ENCODE peak calls at places on chromosome 22, in five cellular contexts. V is GM12891, E is HepG2, Z is K562, B is GM12878. G is an unnamed sample.

GRCh38 chr22:22026157-22026831 is 43.7 kb upstream of the TOP3B start:
- DNase-seq in V (no peak), E (no peak), Z (no peak), B (peak), G (peak)

GRCh38 chr22:26890870-26891269 is 233.5 kb downstream of the MIAT start:
- DNase-seq in V (no peak), E (no peak), Z (no peak), B (no peak), G (no peak)

GRCh38 chr22:24952837-24953293 is 349 bp downstream of the KIAA1671 start:
- DNase-seq in V (peak), E (peak), Z (no peak), B (no peak), G (no peak)

GRCh38 chr22:23113067-23113846 is 28.5 kb downstream of the RSPH14 start:
- DNase-seq in V (no peak), E (no peak), Z (no peak), B (no peak), G (no peak)

GRCh38 chr22:39360674-39361413 is 11.1 kb downstream of the SYNGR1 start:
- DNase-seq in V (no peak), E (no peak), Z (no peak), B (no peak), G (no peak)

GRCh38 chr22:33789690-33790253 is 130.5 kb downstream of the LARGE1 start:
- DNase-seq in V (no peak), E (no peak), Z (no peak), B (peak), G (no peak)

GRCh38 chr22:42371112-42371900 is 60.9 kb downstream of the NFAM1 start:
- DNase-seq in V (no peak), E (no peak), Z (no peak), B (no peak), G (no peak)

GRCh38 chr22:26565889-26566288 is 24.0 kb downstream of the TPST2 start:
- DNase-seq in V (no peak), E (no peak), Z (no peak), B (no peak), G (no peak)

GRCh38 chr22:24887260-24887659 is 59.2 kb downstream of the LHFPL7 start:
- DNase-seq in V (no peak), E (no peak), Z (no peak), B (no peak), G (no peak)

GRCh38 chr22:25368271-25368670 is 148.8 kb downstream of the CRYBB2 start:
- DNase-seq in V (no peak), E (no peak), Z (no peak), B (no peak), G (no peak)

GRCh38 chr22:31812977-31813605 is 59.3 kb downstream of the DEPDC5 start:
- DNase-seq in V (no peak), E (peak), Z (no peak), B (no peak), G (no peak)

GRCh38 chr22:23233084-23233501 is 52.8 kb downstream of the BCR start:
- DNase-seq in V (no peak), E (no peak), Z (no peak), B (no peak), G (no peak)

GRCh38 chr22:39936523-39937145 is 23.6 kb upstream of the TMA7B start:
- DNase-seq in V (no peak), E (no peak), Z (no peak), B (no peak), G (no peak)

GRCh38 chr22:16824718-16825687 is at the start of gene XKR3:
- DNase-seq in V (no peak), E (no peak), Z (peak), B (peak), G (no peak)

GRCh38 chr22:22752556-22753477 is 108.4 kb downstream of the GGTLC2 start:
- DNase-seq in V (no peak), E (no peak), Z (no peak), B (no peak), G (no peak)

GRCh38 chr22:35733036-35733435 is 15.4 kb downstream of the APOL5 start:
- DNase-seq in V (no peak), E (no peak), Z (no peak), B (no peak), G (no peak)

GRCh38 chr22:23181763-23182288 is 1.5 kb downstream of the BCR start:
- DNase-seq in V (no peak), E (no peak), Z (peak), B (no peak), G (no peak)

GRCh38 chr22:33601062-33601461 is 319.2 kb downstream of the LARGE1 start:
- DNase-seq in V (no peak), E (no peak), Z (no peak), B (no peak), G (no peak)

GRCh38 chr22:24088796-24089195 is 77.7 kb downstream of the CABIN1 start:
- DNase-seq in V (no peak), E (no peak), Z (no peak), B (no peak), G (no peak)

GRCh38 chr22:17888855-17889254 is 114.6 kb upstream of the BID start:
- DNase-seq in V (no peak), E (no peak), Z (peak), B (no peak), G (no peak)

GRCh38 chr22:28759861-28760560 is 12.5 kb upstream of the CCDC117 start:
- DNase-seq in V (no peak), E (peak), Z (no peak), B (peak), G (no peak)

GRCh38 chr22:39242809-39243442 is 1.9 kb downstream of the PDGFB start:
- DNase-seq in V (no peak), E (peak), Z (no peak), B (no peak), G (no peak)

GRCh38 chr22:44535362-44536095 is 37.5 kb upstream of the RTL6 start:
- DNase-seq in V (no peak), E (no peak), Z (no peak), B (no peak), G (no peak)
- TF ChIP-seq POLR2A in V (no peak), E (no peak), Z (no peak), B (no peak), G (no peak)

DNA sequence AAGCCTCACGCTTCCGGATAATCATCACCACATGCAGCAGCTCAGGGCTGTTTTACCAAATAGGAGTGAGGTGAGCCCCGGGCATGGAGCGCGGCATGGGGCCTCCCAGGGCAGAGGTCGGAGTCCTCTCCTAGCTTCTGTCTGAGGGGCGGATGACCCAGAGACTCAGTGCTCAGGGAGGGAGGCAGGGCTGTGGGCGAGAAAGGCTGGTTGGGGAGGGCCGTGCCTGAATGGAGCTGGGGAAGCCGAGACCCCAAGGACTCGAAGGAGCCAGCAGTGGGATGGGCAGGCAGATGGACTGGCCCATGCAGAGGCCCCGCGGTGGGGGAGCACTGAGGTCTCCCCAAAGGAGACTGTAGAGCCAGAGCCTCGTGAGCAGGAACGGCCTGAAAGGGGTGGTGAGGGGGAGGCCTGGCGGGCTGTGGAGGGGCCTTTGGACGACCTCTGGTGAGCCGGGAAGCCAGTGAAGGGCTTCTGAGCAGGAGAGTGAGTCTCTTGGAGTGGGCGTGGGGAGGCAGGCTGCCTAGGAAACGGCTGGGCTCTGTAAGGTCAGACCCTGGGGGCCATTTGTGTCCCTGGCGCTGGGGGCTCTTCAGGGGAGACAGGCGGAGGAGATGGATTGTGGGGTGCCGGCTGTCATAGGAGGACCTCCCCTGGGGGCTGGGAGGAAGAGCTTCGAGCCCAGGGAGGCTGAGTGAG is 24.6 kb upstream of the PANX2 start:
- DNase-seq in V (no peak), E (no peak), Z (no peak), B (no peak), G (no peak)
- TF ChIP-seq TAF1 in V (no peak), E (no peak), Z (no peak), B (no peak), G (no peak)

DNA sequence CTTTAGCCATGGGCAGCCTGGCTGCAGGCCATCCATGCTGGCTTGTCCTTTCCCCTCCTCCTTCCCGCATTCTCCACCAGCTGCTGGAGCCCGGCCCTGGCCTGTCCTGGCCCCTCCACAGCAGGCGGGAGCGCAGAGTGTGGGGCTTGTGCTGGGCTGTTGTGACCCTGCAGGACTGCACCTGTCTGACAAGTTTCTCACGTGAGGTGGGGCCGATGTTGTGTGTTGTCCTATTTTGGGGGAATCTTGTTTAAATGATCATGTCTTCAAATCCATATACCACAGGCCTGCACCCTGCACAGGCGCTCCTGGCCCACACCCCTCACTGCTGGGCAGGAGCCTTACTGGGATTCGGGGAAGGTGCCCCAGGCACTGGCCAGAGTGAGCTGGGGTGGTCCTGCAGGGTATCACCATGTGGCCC is 30.4 kb downstream of the TBC1D22A start:
- DNase-seq in V (no peak), E (no peak), Z (no peak), B (no peak), G (no peak)
- TF ChIP-seq POLR2A in V (no peak), E (no peak), Z (no peak), B (no peak), G (no peak)

GRCh38 chr22:38205261-38206128 is 3.7 kb downstream of the MAFF start:
- DNase-seq in V (no peak), E (no peak), Z (no peak), B (no peak), G (no peak)
- TF ChIP-seq TAF1 in V (no peak), E (no peak), Z (no peak), B (no peak), G (no peak)

GRCh38 chr22:30195245-30196140 is 51.1 kb downstream of the LIF start:
- DNase-seq in V (no peak), E (peak), Z (peak), B (no peak), G (no peak)

GRCh38 chr22:30197389-30197788 is 49.2 kb downstream of the LIF start:
- DNase-seq in V (no peak), E (no peak), Z (no peak), B (no peak), G (no peak)

GRCh38 chr22:30196867-30197336 is 49.7 kb downstream of the LIF start:
- DNase-seq in V (no peak), E (no peak), Z (no peak), B (no peak), G (no peak)

GRCh38 chr22:30198152-30198845 is 48.3 kb downstream of the LIF start:
- DNase-seq in V (no peak), E (no peak), Z (no peak), B (no peak), G (no peak)

GRCh38 chr22:30196141-30196866 is 50.3 kb downstream of the LIF start:
- DNase-seq in V (no peak), E (peak), Z (peak), B (peak), G (no peak)
- TF ChIP-seq POLR2A in V (no peak), E (no peak), Z (no peak), B (no peak), G (no peak)

DNA sequence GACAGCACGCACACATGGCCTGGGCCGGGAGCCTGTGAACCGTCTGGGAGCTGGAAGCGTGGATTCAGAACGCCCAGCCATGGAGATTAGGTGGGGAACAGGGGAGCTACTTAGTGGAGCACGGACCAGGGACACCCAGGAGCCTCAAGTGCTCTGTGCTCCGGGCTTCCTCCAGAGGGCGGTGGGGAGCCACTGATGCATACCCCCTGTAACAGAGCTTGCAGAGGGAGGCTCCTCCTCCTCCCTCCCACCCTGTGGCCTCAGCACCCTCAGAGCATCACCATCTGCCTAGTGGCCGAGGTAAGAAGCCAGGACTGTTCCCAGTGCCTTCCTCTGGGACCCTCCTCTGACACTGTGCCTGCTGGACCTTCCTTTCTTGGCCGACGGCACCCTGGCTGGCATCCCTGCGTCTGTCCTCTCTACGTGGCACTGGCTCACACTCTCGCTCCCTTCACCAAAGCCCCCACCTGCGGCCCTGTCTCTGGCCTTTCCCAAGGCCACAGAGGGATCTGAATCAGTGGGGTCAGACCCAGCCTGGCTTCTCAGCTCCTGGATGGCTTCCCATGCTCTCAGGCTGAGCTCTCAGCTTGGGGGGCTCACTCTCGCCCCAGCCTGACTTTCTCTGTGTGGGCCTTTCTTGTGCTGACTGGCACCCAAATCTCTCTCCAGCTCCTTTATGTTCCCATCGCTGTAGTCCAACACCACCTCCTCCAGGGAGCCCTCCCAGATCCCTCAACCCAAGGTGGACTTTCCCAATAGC is 780.9 kb downstream of the BRD1 start:
- DNase-seq in V (peak), E (peak), Z (peak), B (no peak), G (no peak)
- TF ChIP-seq TAF1 in V (no peak), E (no peak), Z (no peak), B (no peak), G (no peak)

DNA sequence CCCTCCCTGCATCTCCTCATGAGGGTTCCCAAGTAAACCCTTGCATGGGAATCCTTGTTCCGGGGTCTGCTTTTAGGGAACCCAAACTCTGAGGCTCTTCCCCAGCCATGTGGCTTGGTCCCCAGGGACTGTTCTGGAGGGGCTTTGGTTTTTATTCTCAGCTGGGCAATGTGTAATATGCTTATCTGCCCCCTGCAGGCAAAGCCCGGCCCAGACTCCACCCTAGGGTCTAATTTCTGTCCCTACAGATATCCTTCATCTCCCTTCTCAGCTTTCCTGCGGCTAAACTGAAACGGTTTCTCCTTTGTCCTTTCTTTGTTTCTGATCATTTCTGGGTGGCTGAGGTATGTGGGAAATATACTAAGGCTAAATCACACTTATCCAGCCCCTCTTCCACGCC is 37.1 kb downstream of the TST start:
- DNase-seq in V (no peak), E (no peak), Z (peak), B (no peak), G (no peak)
- TF ChIP-seq POLR2A in V (no peak), E (no peak), Z (no peak), B (no peak), G (no peak)

DNA sequence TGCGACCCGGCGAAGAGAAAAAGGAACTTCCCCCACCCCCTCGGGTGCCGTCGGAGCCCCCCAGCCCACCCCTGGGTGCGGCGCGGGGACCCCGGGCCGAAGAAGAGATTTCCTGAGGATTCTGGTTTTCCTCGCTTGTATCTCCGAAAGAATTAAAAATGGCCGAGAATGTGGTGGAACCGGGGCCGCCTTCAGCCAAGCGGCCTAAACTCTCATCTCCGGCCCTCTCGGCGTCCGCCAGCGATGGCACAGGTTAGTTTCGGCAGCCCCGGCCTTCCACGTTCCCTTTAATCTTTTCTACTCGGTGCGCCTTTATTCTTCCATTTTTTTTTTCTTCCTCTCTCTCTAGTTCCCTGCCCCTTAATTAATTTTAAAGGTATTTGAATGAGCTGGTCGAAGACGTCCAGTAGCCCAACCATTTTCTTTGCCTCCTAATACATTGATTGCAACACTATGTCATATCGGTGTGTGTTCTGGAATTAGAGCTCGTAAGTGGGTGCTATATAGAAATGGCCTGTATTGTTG is 517 bp downstream of the EP300 start:
- DNase-seq in V (no peak), E (peak), Z (peak), B (no peak), G (peak)
- TF ChIP-seq TAF1 in V (no peak), E (no peak), Z (no peak), B (no peak), G (no peak)